ENCODE peak calls at places on chromosomes 13 and 19, in nine cellular contexts. T is activated naive CD4-positive, alpha-beta T cell treated with anti-CD3 and anti-CD28 coated beads for 36 hours; F is HT1080; N is GM18507; Z is HTR-8/SVneo; C is substantia nigra; L is MG63; W is H54; A is T-helper 2 cell treated with Interferon-gamma antibody and Interleukin-4, amounts not matched to agents 5 μg/mL and 100 μg/mL, for 36 hours. H is an unnamed sample.

GRCh38 chr19:9348671-9349070 is 14.1 kb upstream of the ZNF177 start:
- DNase-seq in T (no peak), F (no peak), N (no peak), Z (no peak), C (no peak), L (no peak), W (no peak), A (no peak), H (no peak)

GRCh38 chr19:47112166-47112663 is 1.4 kb downstream of the ZC3H4 start:
- DNase-seq in T (peak), F (peak), N (peak), Z (peak), C (peak), L (peak), W (peak), A (peak), H (peak)

GRCh38 chr19:3457531-3458228 is 22.6 kb downstream of the SMIM24 start:
- DNase-seq in T (no peak), F (no peak), N (no peak), Z (no peak), C (no peak), L (no peak), W (no peak), A (no peak), H (no peak)

GRCh38 chr13:113216165-113217056 is 7.0 kb downstream of the CUL4A start:
- DNase-seq in T (peak), F (peak), N (no peak), Z (peak), C (no peak), L (peak), W (peak), A (no peak), H (peak)

GRCh38 chr19:6774821-6775707 is 2.6 kb downstream of the VAV1 start:
- DNase-seq in T (no peak), F (no peak), N (no peak), Z (no peak), C (no peak), L (peak), W (no peak), A (no peak), H (peak)

GRCh38 chr19:47352095-47352494 is 3.0 kb downstream of the DHX34 start:
- DNase-seq in T (no peak), F (no peak), N (no peak), Z (no peak), C (no peak), L (no peak), W (no peak), A (no peak), H (no peak)

GRCh38 chr13:23794267-23795161 is 94.7 kb downstream of the MIPEP start:
- DNase-seq in T (no peak), F (peak), N (no peak), Z (peak), C (no peak), L (no peak), W (no peak), A (no peak), H (peak)

GRCh38 chr19:55082023-55082851 is 6.6 kb downstream of the EPS8L1 start:
- DNase-seq in T (peak), F (no peak), N (no peak), Z (no peak), C (no peak), L (peak), W (peak), A (peak), H (peak)

GRCh38 chr13:113489549-113490495 is 689 bp downstream of the DCUN1D2 start:
- DNase-seq in T (peak), F (peak), N (no peak), Z (no peak), C (no peak), L (peak), W (peak), A (peak), H (peak)

GRCh38 chr19:17035842-17036424 is 9.3 kb upstream of the CPAMD8 start:
- DNase-seq in T (no peak), F (peak), N (no peak), Z (no peak), C (no peak), L (no peak), W (no peak), A (no peak), H (no peak)

GRCh38 chr13:100434010-100434763 is 154.4 kb downstream of the GGACT start:
- DNase-seq in T (no peak), F (peak), N (no peak), Z (peak), C (no peak), L (no peak), W (peak), A (peak), H (peak)

GRCh38 chr13:25415196-25415595 is 43.4 kb downstream of the ATP8A2 start:
- DNase-seq in T (no peak), F (no peak), N (no peak), Z (no peak), C (no peak), L (no peak), W (no peak), A (no peak), H (no peak)

GRCh38 chr13:40149611-40150283 is 494.3 kb downstream of the COG6 start:
- DNase-seq in T (peak), F (peak), N (no peak), Z (peak), C (no peak), L (peak), W (peak), A (no peak), H (peak)

GRCh38 chr13:109783815-109784589 is 2.4 kb downstream of the IRS2 start:
- DNase-seq in T (no peak), F (no peak), N (no peak), Z (no peak), C (no peak), L (no peak), W (no peak), A (no peak), H (no peak)

GRCh38 chr19:33906578-33907335 is 110.1 kb downstream of the KCTD15 start:
- DNase-seq in T (no peak), F (no peak), N (no peak), Z (no peak), C (no peak), L (no peak), W (no peak), A (no peak), H (peak)

GRCh38 chr13:33879044-33879596 is 61.2 kb downstream of the RFC3 start:
- DNase-seq in T (no peak), F (no peak), N (no peak), Z (no peak), C (no peak), L (no peak), W (no peak), A (no peak), H (no peak)

GRCh38 chr19:4970558-4971423 is 1.9 kb downstream of the KDM4B start:
- DNase-seq in T (peak), F (no peak), N (no peak), Z (no peak), C (no peak), L (no peak), W (no peak), A (no peak), H (peak)

GRCh38 chr19:28184997-28185396 is 1028.0 kb downstream of the UQCRFS1 start:
- DNase-seq in T (no peak), F (peak), N (no peak), Z (no peak), C (no peak), L (peak), W (no peak), A (no peak), H (no peak)

GRCh38 chr19:17281391-17282304 is at the start of gene ANKLE1:
- DNase-seq in T (peak), F (no peak), N (no peak), Z (no peak), C (no peak), L (no peak), W (no peak), A (peak), H (no peak)